ENCODE peak calls at places on chromosomes 12 and 14, in nine cellular contexts. M is uterus, Z is fibroblast of the aortic adventitia, P is esophagus squamous epithelium, X is Peyer's patch, Y is HL-60, N is dorsolateral prefrontal cortex, H is thoracic aorta, I is NB4. B is an unnamed sample.

GRCh38 chr14:23206422-23207145 is 23.1 kb upstream of the SLC7A8 start:
- DNase-seq in M (no peak), Z (no peak), P (no peak), X (no peak), Y (no peak), N (no peak), H (no peak), I (no peak), B (no peak)

GRCh38 chr12:46383654-46384450 is 11.3 kb upstream of the SLC38A2 start:
- DNase-seq in M (peak), Z (peak), P (peak), X (peak), Y (no peak), N (peak), H (peak), I (peak), B (peak)

GRCh38 chr14:90658541-90658967 is 157.7 kb downstream of the TTC7B start:
- DNase-seq in M (no peak), Z (peak), P (no peak), X (no peak), Y (peak), N (no peak), H (no peak), I (peak), B (peak)

GRCh38 chr12:81297606-81298005 is 219.7 kb downstream of the ACSS3 start:
- DNase-seq in M (no peak), Z (no peak), P (no peak), X (no peak), Y (no peak), N (no peak), H (no peak), I (no peak), B (no peak)

GRCh38 chr12:70275045-70275444 is 31.8 kb downstream of the CNOT2 start:
- DNase-seq in M (no peak), Z (no peak), P (no peak), X (no peak), Y (no peak), N (no peak), H (no peak), I (no peak), B (no peak)

GRCh38 chr12:29200586-29200985 is 51.5 kb downstream of the FAR2 start:
- DNase-seq in M (no peak), Z (no peak), P (no peak), X (no peak), Y (no peak), N (no peak), H (no peak), I (no peak), B (no peak)

GRCh38 chr12:104650541-104650940 is 193.8 kb downstream of the CHST11 start:
- DNase-seq in M (no peak), Z (no peak), P (no peak), X (no peak), Y (no peak), N (no peak), H (no peak), I (no peak), B (no peak)

GRCh38 chr14:101877766-101878165 is 86.6 kb upstream of the DYNC1H1 start:
- DNase-seq in M (no peak), Z (no peak), P (no peak), X (no peak), Y (no peak), N (no peak), H (no peak), I (no peak), B (no peak)

GRCh38 chr12:31507966-31508365 is 83.0 kb downstream of the DENND5B start:
- DNase-seq in M (no peak), Z (peak), P (no peak), X (no peak), Y (no peak), N (no peak), H (no peak), I (no peak), B (no peak)

GRCh38 chr12:124520258-124520657 is 47.2 kb downstream of the NCOR2 start:
- DNase-seq in M (no peak), Z (peak), P (no peak), X (no peak), Y (no peak), N (no peak), H (peak), I (no peak), B (no peak)

GRCh38 chr14:103870144-103870876 is 22.9 kb upstream of the PPP1R13B start:
- DNase-seq in M (no peak), Z (no peak), P (no peak), X (no peak), Y (no peak), N (no peak), H (no peak), I (no peak), B (no peak)

GRCh38 chr12:15638231-15638630 is 151.0 kb downstream of the EPS8 start:
- DNase-seq in M (no peak), Z (no peak), P (no peak), X (no peak), Y (no peak), N (no peak), H (no peak), I (no peak), B (no peak)

DNA sequence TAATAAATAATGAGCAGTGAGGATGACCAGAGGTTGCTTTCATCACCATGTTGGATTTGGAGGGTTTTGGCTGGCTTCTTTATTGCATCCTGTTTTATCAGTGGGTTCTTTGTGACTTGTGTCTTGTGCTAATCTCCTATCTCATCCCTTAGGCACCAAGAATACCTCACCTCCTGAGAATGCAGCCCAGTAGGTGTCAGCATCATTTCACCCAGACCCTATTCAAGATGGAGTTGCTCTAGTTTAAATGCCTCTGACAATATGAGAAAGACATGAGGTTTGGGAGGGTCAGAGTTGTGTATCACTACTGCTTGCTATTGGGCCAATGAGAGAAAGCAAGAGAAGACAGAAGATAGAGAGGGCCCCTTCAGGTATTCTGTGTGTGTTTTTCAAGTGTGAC is 592.2 kb downstream of the ETNK1 start:
- DNase-seq in M (no peak), Z (no peak), P (no peak), X (no peak), Y (no peak), N (no peak), H (no peak), I (peak), B (no peak)
- TF ChIP-seq CTCF in M (no peak), Z (no peak), P (no peak), X (no peak), Y (no peak), N (no peak), H (no peak), I (no peak), B (no peak)

GRCh38 chr14:82641050-82641540 is 1107.4 kb upstream of the SEL1L start:
- DNase-seq in M (no peak), Z (no peak), P (no peak), X (no peak), Y (no peak), N (no peak), H (no peak), I (no peak), B (no peak)

GRCh38 chr14:82642425-82642824 is 1108.8 kb upstream of the SEL1L start:
- DNase-seq in M (no peak), Z (no peak), P (no peak), X (no peak), Y (no peak), N (no peak), H (no peak), I (no peak), B (no peak)

GRCh38 chr14:82635931-82636330 is 1102.3 kb upstream of the SEL1L start:
- DNase-seq in M (no peak), Z (no peak), P (no peak), X (no peak), Y (no peak), N (no peak), H (no peak), I (no peak), B (no peak)

DNA sequence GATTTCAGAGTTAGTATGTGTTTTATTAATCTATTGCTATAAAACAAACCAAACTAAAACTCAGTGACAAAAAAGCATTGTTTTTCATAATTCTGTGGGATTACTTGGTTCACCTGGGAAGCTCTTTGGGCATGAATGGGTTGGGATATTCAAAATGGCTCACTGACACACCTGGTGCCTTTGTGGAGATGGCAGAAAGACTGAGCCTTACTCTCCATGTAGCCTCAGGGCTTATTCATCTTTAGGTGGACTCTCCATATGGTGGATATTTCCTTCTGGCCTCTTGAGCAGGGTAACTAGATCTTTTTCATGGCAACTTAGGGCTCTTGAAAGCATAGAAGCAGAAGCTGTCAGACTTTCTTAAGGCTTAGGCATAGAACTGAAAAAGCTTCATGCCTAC is 1102.8 kb upstream of the SEL1L start:
- DNase-seq in M (no peak), Z (no peak), P (no peak), X (no peak), Y (no peak), N (no peak), H (no peak), I (no peak), B (no peak)
- H3K4me3 ChIP-seq in M (no peak), Z (no peak), P (no peak), X (no peak), Y (no peak), N (no peak), H (no peak), I (no peak), B (no peak)

GRCh38 chr12:107014050-107014449 is 27.1 kb upstream of the MTERF2 start:
- DNase-seq in M (no peak), Z (no peak), P (no peak), X (no peak), Y (no peak), N (no peak), H (no peak), I (no peak), B (peak)
- TF ChIP-seq CTCF in M (no peak), Z (no peak), P (no peak), X (no peak), Y (no peak), N (no peak), H (no peak), I (no peak), B (no peak)

DNA sequence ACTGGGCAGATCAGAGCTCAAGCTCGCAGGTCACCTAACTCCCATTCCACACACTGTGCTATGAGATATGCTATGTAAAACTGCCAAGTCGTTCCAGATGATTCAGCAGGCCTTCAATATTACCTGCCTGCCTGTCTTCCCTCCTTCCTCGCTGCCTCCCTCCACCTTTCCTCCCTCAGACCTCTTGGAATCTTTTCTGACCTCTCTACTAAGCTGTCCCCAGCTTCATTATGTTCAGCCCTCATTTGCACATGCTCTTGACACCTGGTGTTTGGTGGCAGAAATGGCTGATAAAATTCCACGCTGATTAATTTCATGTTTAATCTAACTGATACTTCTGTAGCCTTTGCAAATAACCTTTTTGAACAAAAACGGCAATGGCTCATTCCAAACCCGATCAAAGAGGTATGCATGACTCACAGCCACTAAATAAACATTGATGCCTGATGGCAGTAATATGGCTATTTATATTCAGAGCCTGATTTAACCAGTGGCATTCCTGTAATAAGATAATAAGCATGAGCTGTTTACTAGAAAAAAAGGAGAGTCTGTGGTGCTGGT is 130.8 kb upstream of the EGLN3 start:
- DNase-seq in M (no peak), Z (peak), P (no peak), X (no peak), Y (no peak), N (no peak), H (no peak), I (no peak), B (no peak)
- H3K4me3 ChIP-seq in M (no peak), Z (no peak), P (no peak), X (no peak), Y (no peak), N (no peak), H (no peak), I (no peak), B (no peak)

DNA sequence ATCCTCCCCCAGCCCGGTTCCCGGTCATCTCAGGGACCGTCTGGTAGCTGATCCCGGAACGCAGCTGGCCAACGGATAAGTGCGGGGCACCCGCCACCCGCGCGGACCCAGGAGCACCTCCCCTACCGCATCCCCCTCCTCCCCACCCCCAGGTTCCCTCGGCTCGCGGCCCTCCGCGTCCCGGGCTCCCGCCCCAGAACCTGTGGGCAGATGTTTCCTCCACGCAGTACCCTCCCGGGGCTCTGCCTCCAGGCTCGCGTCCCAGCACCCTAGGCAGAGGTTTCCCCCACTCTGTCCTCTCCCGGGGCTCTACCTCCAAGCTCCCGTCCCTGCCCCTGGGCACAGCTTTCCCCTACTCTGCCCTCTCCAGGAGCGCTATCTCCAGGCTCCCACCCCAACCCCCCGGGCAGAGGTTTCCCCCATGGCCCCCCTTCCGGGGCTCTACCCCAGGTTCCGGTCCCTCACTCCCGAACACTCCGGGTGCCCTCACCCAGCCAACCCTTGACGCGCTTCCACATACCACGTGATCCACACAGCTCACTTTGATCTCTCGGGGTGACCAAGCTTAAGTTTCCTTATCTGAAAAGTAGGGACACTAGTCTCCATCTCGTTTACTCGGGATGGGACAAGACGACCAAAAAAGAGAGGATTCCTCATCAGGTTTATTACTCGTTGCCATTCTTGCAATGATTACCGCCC is at the start of gene CCDC38:
- DNase-seq in M (peak), Z (peak), P (peak), X (peak), Y (peak), N (peak), H (peak), I (peak), B (peak)
- TF ChIP-seq CTCF in M (no peak), Z (no peak), P (no peak), X (no peak), Y (no peak), N (no peak), H (no peak), I (no peak), B (no peak)

GRCh38 chr12:68789144-68789878 is 18.7 kb upstream of the MDM2 start:
- DNase-seq in M (no peak), Z (no peak), P (no peak), X (no peak), Y (no peak), N (no peak), H (no peak), I (no peak), B (no peak)

GRCh38 chr12:68790081-68790951 is 17.7 kb upstream of the MDM2 start:
- DNase-seq in M (no peak), Z (no peak), P (no peak), X (no peak), Y (no peak), N (no peak), H (no peak), I (no peak), B (no peak)

GRCh38 chr12:68792952-68793351 is 15.0 kb upstream of the MDM2 start:
- DNase-seq in M (no peak), Z (no peak), P (no peak), X (no peak), Y (no peak), N (no peak), H (no peak), I (peak), B (peak)

GRCh38 chr12:68791897-68792481 is 16.0 kb upstream of the MDM2 start:
- DNase-seq in M (no peak), Z (no peak), P (no peak), X (no peak), Y (no peak), N (no peak), H (no peak), I (no peak), B (no peak)

DNA sequence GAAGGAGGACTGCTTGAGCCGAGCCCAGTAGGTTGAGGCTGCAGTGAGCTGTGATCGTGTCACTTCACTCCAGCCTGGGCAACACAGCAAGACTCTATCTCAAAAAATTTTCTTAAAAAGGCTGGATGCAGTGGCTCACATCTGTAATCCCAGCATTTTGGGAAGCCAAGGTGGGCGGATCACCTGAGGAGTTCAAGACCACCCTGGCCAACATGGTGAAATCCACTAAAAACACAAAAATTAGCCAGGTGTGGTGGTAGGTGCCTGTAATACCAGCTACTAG is 17.1 kb upstream of the MDM2 start:
- DNase-seq in M (no peak), Z (no peak), P (no peak), X (no peak), Y (no peak), N (no peak), H (no peak), I (no peak), B (no peak)
- H3K4me3 ChIP-seq in M (no peak), Z (no peak), P (no peak), X (no peak), Y (no peak), N (no peak), H (no peak), I (no peak), B (no peak)

GRCh38 chr12:4277205-4277543 is 3.6 kb downstream of the CCND2 start:
- DNase-seq in M (no peak), Z (no peak), P (no peak), X (no peak), Y (no peak), N (no peak), H (no peak), I (no peak), B (no peak)
- TF ChIP-seq CTCF in M (no peak), Z (no peak), P (no peak), X (no peak), Y (no peak), N (no peak), H (peak), I (no peak), B (no peak)

GRCh38 chr12:52518574-52519469 is 1.4 kb downstream of the KRT5 start:
- DNase-seq in M (no peak), Z (no peak), P (no peak), X (peak), Y (no peak), N (no peak), H (no peak), I (no peak), B (no peak)
- H3K4me3 ChIP-seq in M (no peak), Z (no peak), P (peak), X (no peak), Y (no peak), N (no peak), H (no peak), I (no peak), B (no peak)

GRCh38 chr14:106874365-106874764 is 1348.0 kb downstream of the TMEM121 start:
- DNase-seq in M (no peak), Z (no peak), P (no peak), X (no peak), Y (no peak), N (no peak), H (no peak), I (peak), B (peak)

GRCh38 chr14:106876711-106877110 is 1350.3 kb downstream of the TMEM121 start:
- DNase-seq in M (no peak), Z (no peak), P (no peak), X (no peak), Y (no peak), N (no peak), H (no peak), I (no peak), B (no peak)

GRCh38 chr14:106877527-106877926 is 1351.1 kb downstream of the TMEM121 start:
- DNase-seq in M (no peak), Z (no peak), P (no peak), X (no peak), Y (no peak), N (no peak), H (no peak), I (no peak), B (no peak)

GRCh38 chr14:106875503-106875902 is 1349.1 kb downstream of the TMEM121 start:
- DNase-seq in M (no peak), Z (no peak), P (no peak), X (peak), Y (no peak), N (no peak), H (no peak), I (peak), B (peak)

GRCh38 chr14:106872619-106873446 is 1346.5 kb downstream of the TMEM121 start:
- DNase-seq in M (no peak), Z (no peak), P (no peak), X (peak), Y (peak), N (no peak), H (no peak), I (peak), B (peak)
- TF ChIP-seq CTCF in M (no peak), Z (peak), P (peak), X (peak), Y (peak), N (no peak), H (peak), I (peak), B (peak)

GRCh38 chr12:6202331-6202730 is 2.1 kb downstream of the CD9 start:
- DNase-seq in M (no peak), Z (no peak), P (no peak), X (no peak), Y (no peak), N (no peak), H (no peak), I (no peak), B (no peak)
- H3K4me3 ChIP-seq in M (peak), Z (peak), P (peak), X (peak), Y (no peak), N (peak), H (peak), I (no peak), B (no peak)